ENCODE peak calls at places on chromosomes 12 and 14, in five cellular contexts. One of them, this sample, is unnamed.

GRCh38 chr12:78431931-78432330 is 432.6 kb upstream of the SYT1 start:
- DNase-seq in activated T-helper 1 cell treated with anti-CD3 and anti-CD28 coated beads, Interleukin-2, amount 50 U/mL, for 16 hours: no peak
- DNase-seq in H54: no peak
- DNase-seq in NCI-H1417: no peak
- DNase-seq in posterior cingulate gyrus: no peak
- DNase-seq in this sample: no peak

GRCh38 chr12:96015672-96016071 is 19.5 kb upstream of the HAL start:
- DNase-seq in posterior cingulate gyrus: peak
- DNase-seq in NCI-H1417: peak
- DNase-seq in activated T-helper 1 cell treated with anti-CD3 and anti-CD28 coated beads, Interleukin-2, amount 50 U/mL, for 16 hours: no peak
- DNase-seq in H54: no peak
- DNase-seq in this sample: peak

GRCh38 chr14:89351364-89351957 is 65.6 kb downstream of the FOXN3 start:
- DNase-seq in activated T-helper 1 cell treated with anti-CD3 and anti-CD28 coated beads, Interleukin-2, amount 50 U/mL, for 16 hours: no peak
- DNase-seq in NCI-H1417: peak
- DNase-seq in H54: no peak
- DNase-seq in posterior cingulate gyrus: no peak
- DNase-seq in this sample: no peak

GRCh38 chr12:63862187-63863107 is 17.9 kb downstream of the SRGAP1 start:
- DNase-seq in activated T-helper 1 cell treated with anti-CD3 and anti-CD28 coated beads, Interleukin-2, amount 50 U/mL, for 16 hours: no peak
- DNase-seq in H54: peak
- DNase-seq in NCI-H1417: no peak
- DNase-seq in posterior cingulate gyrus: no peak
- DNase-seq in this sample: peak

GRCh38 chr14:91415794-91416743 is 1.6 kb downstream of the CCDC88C start:
- DNase-seq in H54: no peak
- DNase-seq in NCI-H1417: peak
- DNase-seq in activated T-helper 1 cell treated with anti-CD3 and anti-CD28 coated beads, Interleukin-2, amount 50 U/mL, for 16 hours: peak
- DNase-seq in posterior cingulate gyrus: no peak
- DNase-seq in this sample: no peak

GRCh38 chr12:124456652-124457152 is 110.7 kb downstream of the NCOR2 start:
- DNase-seq in posterior cingulate gyrus: peak
- DNase-seq in H54: no peak
- DNase-seq in activated T-helper 1 cell treated with anti-CD3 and anti-CD28 coated beads, Interleukin-2, amount 50 U/mL, for 16 hours: peak
- DNase-seq in NCI-H1417: no peak
- DNase-seq in this sample: no peak

GRCh38 chr14:39267592-39268112 is 33.9 kb downstream of the MIA2 start:
- DNase-seq in posterior cingulate gyrus: no peak
- DNase-seq in NCI-H1417: peak
- DNase-seq in H54: no peak
- DNase-seq in activated T-helper 1 cell treated with anti-CD3 and anti-CD28 coated beads, Interleukin-2, amount 50 U/mL, for 16 hours: no peak
- DNase-seq in this sample: no peak

GRCh38 chr12:96247567-96247962 is 53.4 kb downstream of the ELK3 start:
- DNase-seq in activated T-helper 1 cell treated with anti-CD3 and anti-CD28 coated beads, Interleukin-2, amount 50 U/mL, for 16 hours: no peak
- DNase-seq in H54: no peak
- DNase-seq in NCI-H1417: no peak
- DNase-seq in posterior cingulate gyrus: no peak
- DNase-seq in this sample: no peak

GRCh38 chr14:35400707-35401421 is 3.7 kb downstream of the NFKBIA start:
- DNase-seq in activated T-helper 1 cell treated with anti-CD3 and anti-CD28 coated beads, Interleukin-2, amount 50 U/mL, for 16 hours: no peak
- DNase-seq in posterior cingulate gyrus: no peak
- DNase-seq in NCI-H1417: no peak
- DNase-seq in H54: no peak
- DNase-seq in this sample: no peak

GRCh38 chr14:68507544-68508081 is 285.3 kb downstream of the ZFP36L1 start:
- DNase-seq in activated T-helper 1 cell treated with anti-CD3 and anti-CD28 coated beads, Interleukin-2, amount 50 U/mL, for 16 hours: no peak
- DNase-seq in H54: no peak
- DNase-seq in posterior cingulate gyrus: no peak
- DNase-seq in NCI-H1417: no peak
- DNase-seq in this sample: no peak

GRCh38 chr12:46534442-46534841 is 161.9 kb upstream of the SLC38A2 start:
- DNase-seq in activated T-helper 1 cell treated with anti-CD3 and anti-CD28 coated beads, Interleukin-2, amount 50 U/mL, for 16 hours: no peak
- DNase-seq in posterior cingulate gyrus: no peak
- DNase-seq in NCI-H1417: no peak
- DNase-seq in H54: no peak
- DNase-seq in this sample: no peak

GRCh38 chr14:82642425-82642824 is 1108.8 kb upstream of the SEL1L start:
- DNase-seq in posterior cingulate gyrus: peak
- DNase-seq in NCI-H1417: no peak
- DNase-seq in activated T-helper 1 cell treated with anti-CD3 and anti-CD28 coated beads, Interleukin-2, amount 50 U/mL, for 16 hours: no peak
- DNase-seq in H54: peak
- DNase-seq in this sample: peak

GRCh38 chr12:118459110-118459509 is 82.8 kb downstream of the SUDS3 start:
- DNase-seq in NCI-H1417: no peak
- DNase-seq in H54: no peak
- DNase-seq in activated T-helper 1 cell treated with anti-CD3 and anti-CD28 coated beads, Interleukin-2, amount 50 U/mL, for 16 hours: no peak
- DNase-seq in posterior cingulate gyrus: no peak
- DNase-seq in this sample: no peak

GRCh38 chr12:97482153-97482693 is 19.6 kb downstream of the RMST start:
- DNase-seq in posterior cingulate gyrus: no peak
- DNase-seq in activated T-helper 1 cell treated with anti-CD3 and anti-CD28 coated beads, Interleukin-2, amount 50 U/mL, for 16 hours: no peak
- DNase-seq in NCI-H1417: no peak
- DNase-seq in H54: no peak
- DNase-seq in this sample: no peak

GRCh38 chr12:31118831-31119530 is 45.3 kb downstream of the DDX11 start:
- DNase-seq in activated T-helper 1 cell treated with anti-CD3 and anti-CD28 coated beads, Interleukin-2, amount 50 U/mL, for 16 hours: no peak
- DNase-seq in NCI-H1417: peak
- DNase-seq in posterior cingulate gyrus: peak
- DNase-seq in H54: no peak
- DNase-seq in this sample: peak

GRCh38 chr12:103773109-103773905 is 67.7 kb downstream of the NT5DC3 start:
- DNase-seq in activated T-helper 1 cell treated with anti-CD3 and anti-CD28 coated beads, Interleukin-2, amount 50 U/mL, for 16 hours: no peak
- DNase-seq in NCI-H1417: no peak
- DNase-seq in H54: no peak
- DNase-seq in posterior cingulate gyrus: no peak
- DNase-seq in this sample: no peak

GRCh38 chr14:76937181-76938091 is 91.1 kb downstream of the IRF2BPL start:
- DNase-seq in H54: no peak
- DNase-seq in posterior cingulate gyrus: peak
- DNase-seq in NCI-H1417: peak
- DNase-seq in activated T-helper 1 cell treated with anti-CD3 and anti-CD28 coated beads, Interleukin-2, amount 50 U/mL, for 16 hours: no peak
- DNase-seq in this sample: peak

GRCh38 chr12:18217981-18218380 is 43.3 kb upstream of the PIK3C2G start:
- DNase-seq in NCI-H1417: no peak
- DNase-seq in posterior cingulate gyrus: no peak
- DNase-seq in H54: no peak
- DNase-seq in activated T-helper 1 cell treated with anti-CD3 and anti-CD28 coated beads, Interleukin-2, amount 50 U/mL, for 16 hours: no peak
- DNase-seq in this sample: no peak

GRCh38 chr14:54681819-54682261 is 114.9 kb downstream of the SAMD4A start:
- DNase-seq in posterior cingulate gyrus: no peak
- DNase-seq in NCI-H1417: no peak
- DNase-seq in H54: no peak
- DNase-seq in activated T-helper 1 cell treated with anti-CD3 and anti-CD28 coated beads, Interleukin-2, amount 50 U/mL, for 16 hours: no peak
- DNase-seq in this sample: no peak

GRCh38 chr12:121278450-121279375 is 17.8 kb downstream of the CAMKK2 start:
- DNase-seq in posterior cingulate gyrus: peak
- DNase-seq in H54: no peak
- DNase-seq in NCI-H1417: no peak
- DNase-seq in activated T-helper 1 cell treated with anti-CD3 and anti-CD28 coated beads, Interleukin-2, amount 50 U/mL, for 16 hours: no peak
- DNase-seq in this sample: no peak

GRCh38 chr12:66092559-66093269 is 37.8 kb downstream of the LLPH start:
- DNase-seq in activated T-helper 1 cell treated with anti-CD3 and anti-CD28 coated beads, Interleukin-2, amount 50 U/mL, for 16 hours: no peak
- DNase-seq in H54: no peak
- DNase-seq in NCI-H1417: peak
- DNase-seq in posterior cingulate gyrus: no peak
- DNase-seq in this sample: no peak

GRCh38 chr12:77766224-77766623 is 64.5 kb upstream of the NAV3 start:
- DNase-seq in NCI-H1417: no peak
- DNase-seq in activated T-helper 1 cell treated with anti-CD3 and anti-CD28 coated beads, Interleukin-2, amount 50 U/mL, for 16 hours: no peak
- DNase-seq in H54: no peak
- DNase-seq in posterior cingulate gyrus: no peak
- DNase-seq in this sample: no peak

GRCh38 chr12:104649913-104650312 is 193.2 kb downstream of the CHST11 start:
- DNase-seq in activated T-helper 1 cell treated with anti-CD3 and anti-CD28 coated beads, Interleukin-2, amount 50 U/mL, for 16 hours: no peak
- DNase-seq in posterior cingulate gyrus: no peak
- DNase-seq in H54: no peak
- DNase-seq in NCI-H1417: no peak
- DNase-seq in this sample: no peak

GRCh38 chr12:1800646-1801284 is 19.6 kb upstream of the LRTM2 start:
- DNase-seq in posterior cingulate gyrus: peak
- DNase-seq in activated T-helper 1 cell treated with anti-CD3 and anti-CD28 coated beads, Interleukin-2, amount 50 U/mL, for 16 hours: no peak
- DNase-seq in H54: no peak
- DNase-seq in NCI-H1417: no peak
- DNase-seq in this sample: peak

GRCh38 chr14:60642790-60643397 is 6.4 kb downstream of the SIX1 start:
- DNase-seq in posterior cingulate gyrus: no peak
- DNase-seq in NCI-H1417: no peak
- DNase-seq in activated T-helper 1 cell treated with anti-CD3 and anti-CD28 coated beads, Interleukin-2, amount 50 U/mL, for 16 hours: no peak
- DNase-seq in H54: no peak
- DNase-seq in this sample: no peak

GRCh38 chr14:102803139-102803538 is 25.9 kb downstream of the TRAF3 start:
- DNase-seq in posterior cingulate gyrus: no peak
- DNase-seq in H54: no peak
- DNase-seq in NCI-H1417: no peak
- DNase-seq in activated T-helper 1 cell treated with anti-CD3 and anti-CD28 coated beads, Interleukin-2, amount 50 U/mL, for 16 hours: no peak
- DNase-seq in this sample: no peak

GRCh38 chr12:110282956-110283817 is 2.1 kb downstream of the ATP2A2 start:
- DNase-seq in NCI-H1417: peak
- DNase-seq in H54: no peak
- DNase-seq in posterior cingulate gyrus: no peak
- DNase-seq in activated T-helper 1 cell treated with anti-CD3 and anti-CD28 coated beads, Interleukin-2, amount 50 U/mL, for 16 hours: no peak
- DNase-seq in this sample: no peak

GRCh38 chr12:107007421-107007820 is 20.5 kb upstream of the MTERF2 start:
- DNase-seq in activated T-helper 1 cell treated with anti-CD3 and anti-CD28 coated beads, Interleukin-2, amount 50 U/mL, for 16 hours: no peak
- DNase-seq in NCI-H1417: no peak
- DNase-seq in posterior cingulate gyrus: no peak
- DNase-seq in H54: no peak
- DNase-seq in this sample: no peak

GRCh38 chr12:123388218-123388947 is 4.5 kb downstream of the KMT5A start:
- DNase-seq in activated T-helper 1 cell treated with anti-CD3 and anti-CD28 coated beads, Interleukin-2, amount 50 U/mL, for 16 hours: peak
- DNase-seq in H54: peak
- DNase-seq in NCI-H1417: peak
- DNase-seq in posterior cingulate gyrus: peak
- DNase-seq in this sample: peak

GRCh38 chr12:124661382-124661781 is 94.0 kb upstream of the NCOR2 start:
- DNase-seq in posterior cingulate gyrus: peak
- DNase-seq in NCI-H1417: no peak
- DNase-seq in activated T-helper 1 cell treated with anti-CD3 and anti-CD28 coated beads, Interleukin-2, amount 50 U/mL, for 16 hours: no peak
- DNase-seq in H54: no peak
- DNase-seq in this sample: no peak

GRCh38 chr14:31968107-31968810 is 108.8 kb upstream of the ARHGAP5 start:
- DNase-seq in H54: no peak
- DNase-seq in activated T-helper 1 cell treated with anti-CD3 and anti-CD28 coated beads, Interleukin-2, amount 50 U/mL, for 16 hours: no peak
- DNase-seq in NCI-H1417: no peak
- DNase-seq in posterior cingulate gyrus: no peak
- DNase-seq in this sample: no peak

GRCh38 chr12:57240069-57240921 is 10.7 kb downstream of the STAC3 start:
- DNase-seq in activated T-helper 1 cell treated with anti-CD3 and anti-CD28 coated beads, Interleukin-2, amount 50 U/mL, for 16 hours: peak
- DNase-seq in H54: no peak
- DNase-seq in NCI-H1417: peak
- DNase-seq in posterior cingulate gyrus: peak
- DNase-seq in this sample: no peak

GRCh38 chr14:103520657-103521437 is 1.8 kb downstream of the CKB start:
- DNase-seq in activated T-helper 1 cell treated with anti-CD3 and anti-CD28 coated beads, Interleukin-2, amount 50 U/mL, for 16 hours: peak
- DNase-seq in H54: peak
- DNase-seq in NCI-H1417: peak
- DNase-seq in posterior cingulate gyrus: peak
- DNase-seq in this sample: peak

GRCh38 chr14:33733721-33734120 is 217.2 kb downstream of the EGLN3 start:
- DNase-seq in posterior cingulate gyrus: no peak
- DNase-seq in H54: no peak
- DNase-seq in NCI-H1417: no peak
- DNase-seq in activated T-helper 1 cell treated with anti-CD3 and anti-CD28 coated beads, Interleukin-2, amount 50 U/mL, for 16 hours: no peak
- DNase-seq in this sample: no peak

GRCh38 chr12:52506858-52507715 is 13.1 kb downstream of the KRT5 start:
- DNase-seq in NCI-H1417: peak
- DNase-seq in activated T-helper 1 cell treated with anti-CD3 and anti-CD28 coated beads, Interleukin-2, amount 50 U/mL, for 16 hours: no peak
- DNase-seq in posterior cingulate gyrus: no peak
- DNase-seq in H54: peak
- DNase-seq in this sample: no peak

GRCh38 chr12:29448157-29448556 is 49.3 kb downstream of the OVCH1 start:
- DNase-seq in activated T-helper 1 cell treated with anti-CD3 and anti-CD28 coated beads, Interleukin-2, amount 50 U/mL, for 16 hours: no peak
- DNase-seq in posterior cingulate gyrus: no peak
- DNase-seq in H54: no peak
- DNase-seq in NCI-H1417: no peak
- DNase-seq in this sample: no peak

GRCh38 chr14:100187247-100187833 is 27.9 kb upstream of the DEGS2 start:
- DNase-seq in activated T-helper 1 cell treated with anti-CD3 and anti-CD28 coated beads, Interleukin-2, amount 50 U/mL, for 16 hours: no peak
- DNase-seq in NCI-H1417: no peak
- DNase-seq in H54: no peak
- DNase-seq in posterior cingulate gyrus: no peak
- DNase-seq in this sample: no peak

GRCh38 chr14:64501326-64502171 is 2.1 kb downstream of the ZBTB25 start:
- DNase-seq in H54: peak
- DNase-seq in posterior cingulate gyrus: peak
- DNase-seq in NCI-H1417: peak
- DNase-seq in activated T-helper 1 cell treated with anti-CD3 and anti-CD28 coated beads, Interleukin-2, amount 50 U/mL, for 16 hours: no peak
- DNase-seq in this sample: peak

This sample was measured in nephron progenitor cell.